ENCODE peak calls at places on chromosomes 6 and 20, in six cellular contexts. V, E, Q, J, N and F are unnamed samples.

GRCh38 chr20:38034961-38035360 is 1.4 kb downstream of the RPRD1B start:
- DNase-seq in V (peak), E (no peak), Q (no peak), J (no peak), N (no peak), F (no peak)

GRCh38 chr6:42179261-42179955 is 6.2 kb downstream of the GUCA1A start:
- DNase-seq in V (no peak), E (no peak), Q (no peak), J (no peak), N (no peak), F (no peak)

GRCh38 chr20:10559266-10559665 is 114.5 kb downstream of the JAG1 start:
- DNase-seq in V (no peak), E (no peak), Q (no peak), J (no peak), N (no peak), F (no peak)

GRCh38 chr6:44625996-44626395 is 238.5 kb downstream of the CDC5L start:
- DNase-seq in V (no peak), E (no peak), Q (no peak), J (no peak), N (no peak), F (no peak)

GRCh38 chr6:52454556-52454955 is 34.4 kb downstream of the EFHC1 start:
- DNase-seq in V (no peak), E (no peak), Q (peak), J (no peak), N (no peak), F (no peak)

GRCh38 chr6:10481101-10481500 is 40.0 kb upstream of the GCNT2 start:
- DNase-seq in V (no peak), E (no peak), Q (peak), J (no peak), N (no peak), F (no peak)

GRCh38 chr6:145809785-145810184 is 4.8 kb downstream of the FBXO30 start:
- DNase-seq in V (no peak), E (no peak), Q (no peak), J (no peak), N (no peak), F (no peak)

GRCh38 chr6:113433506-113433991 is 423.6 kb upstream of the MARCKS start:
- DNase-seq in V (no peak), E (peak), Q (peak), J (no peak), N (peak), F (no peak)

GRCh38 chr6:39260953-39261352 is 31.7 kb upstream of the KCNK5 start:
- DNase-seq in V (no peak), E (no peak), Q (no peak), J (no peak), N (no peak), F (no peak)

GRCh38 chr20:36493801-36494114 is 47.6 kb upstream of the MYL9 start:
- DNase-seq in V (no peak), E (peak), Q (no peak), J (no peak), N (no peak), F (no peak)

GRCh38 chr20:728022-728944 is 40.0 kb downstream of the SLC52A3 start:
- DNase-seq in V (peak), E (no peak), Q (peak), J (no peak), N (peak), F (no peak)

GRCh38 chr6:220736-221475 is 71.4 kb upstream of the DUSP22 start:
- DNase-seq in V (no peak), E (no peak), Q (no peak), J (no peak), N (no peak), F (no peak)

GRCh38 chr20:3698511-3699436 is 13.6 kb downstream of the SIGLEC1 start:
- DNase-seq in V (no peak), E (no peak), Q (no peak), J (no peak), N (no peak), F (no peak)

GRCh38 chr6:37523412-37523811 is 23.7 kb upstream of the CCDC167 start:
- DNase-seq in V (no peak), E (no peak), Q (no peak), J (no peak), N (no peak), F (no peak)

GRCh38 chr6:142323377-142323776 is 21.6 kb downstream of the ADGRG6 start:
- DNase-seq in V (no peak), E (no peak), Q (peak), J (no peak), N (peak), F (no peak)

GRCh38 chr6:13575377-13575775 is 975 bp downstream of the SIRT5 start:
- DNase-seq in V (no peak), E (no peak), Q (no peak), J (no peak), N (no peak), F (no peak)

GRCh38 chr20:53283011-53283410 is 310.6 kb downstream of the ZNF217 start:
- DNase-seq in V (no peak), E (no peak), Q (no peak), J (no peak), N (no peak), F (no peak)